ENCODE peak calls at places on chromosomes 6 and 20, in eight cellular contexts. One of them, this sample, is unnamed.

GRCh38 chr6:119255492-119255891 is 94.1 kb downstream of the MAN1A1 start:
- ATAC-seq in upper lobe of left lung: no peak
- ATAC-seq in upper lobe of right lung: no peak
- ATAC-seq in lower lobe of right lung: no peak
- ATAC-seq in heart left ventricle: no peak
- ATAC-seq in right cardiac atrium: no peak
- ATAC-seq in pancreas: no peak
- ATAC-seq in CD8-positive, alpha-beta T cell: no peak
- ATAC-seq in this sample: no peak

GRCh38 chr6:26183237-26183580 is 96.0 kb downstream of the HFE start:
- ATAC-seq in upper lobe of left lung: no peak
- ATAC-seq in upper lobe of right lung: no peak
- ATAC-seq in lower lobe of right lung: peak; percentile 47
- ATAC-seq in heart left ventricle: peak; percentile 33
- ATAC-seq in right cardiac atrium: peak; percentile 23
- ATAC-seq in pancreas: peak; percentile 57
- ATAC-seq in CD8-positive, alpha-beta T cell: peak; percentile 22
- ATAC-seq in this sample: peak; percentile 42

GRCh38 chr20:1567392-1568165 is 10.1 kb upstream of the SIRPD start:
- ATAC-seq in upper lobe of left lung: no peak
- ATAC-seq in upper lobe of right lung: no peak
- ATAC-seq in lower lobe of right lung: no peak
- ATAC-seq in heart left ventricle: no peak
- ATAC-seq in right cardiac atrium: no peak
- ATAC-seq in pancreas: no peak
- ATAC-seq in CD8-positive, alpha-beta T cell: no peak
- ATAC-seq in this sample: no peak

GRCh38 chr6:158337332-158337731 is 25.1 kb downstream of the TULP4 start:
- ATAC-seq in upper lobe of left lung: no peak
- ATAC-seq in upper lobe of right lung: no peak
- ATAC-seq in lower lobe of right lung: no peak
- ATAC-seq in heart left ventricle: no peak
- ATAC-seq in right cardiac atrium: no peak
- ATAC-seq in pancreas: peak; percentile 75
- ATAC-seq in CD8-positive, alpha-beta T cell: no peak
- ATAC-seq in this sample: no peak

GRCh38 chr6:70119218-70119835 is 183.6 kb downstream of the COL9A1 start:
- ATAC-seq in upper lobe of left lung: no peak
- ATAC-seq in upper lobe of right lung: no peak
- ATAC-seq in lower lobe of right lung: peak; percentile 31
- ATAC-seq in heart left ventricle: no peak
- ATAC-seq in right cardiac atrium: no peak
- ATAC-seq in pancreas: peak; percentile 86
- ATAC-seq in CD8-positive, alpha-beta T cell: no peak
- ATAC-seq in this sample: no peak

GRCh38 chr20:49899551-49900383 is 15.6 kb downstream of the SPATA2 start:
- ATAC-seq in upper lobe of left lung: no peak
- ATAC-seq in upper lobe of right lung: no peak
- ATAC-seq in lower lobe of right lung: no peak
- ATAC-seq in heart left ventricle: no peak
- ATAC-seq in right cardiac atrium: no peak
- ATAC-seq in pancreas: no peak
- ATAC-seq in CD8-positive, alpha-beta T cell: no peak
- ATAC-seq in this sample: no peak

GRCh38 chr6:154686162-154686561 is 47.1 kb upstream of the SCAF8 start:
- ATAC-seq in upper lobe of left lung: no peak
- ATAC-seq in upper lobe of right lung: no peak
- ATAC-seq in lower lobe of right lung: no peak
- ATAC-seq in heart left ventricle: no peak
- ATAC-seq in right cardiac atrium: no peak
- ATAC-seq in pancreas: no peak
- ATAC-seq in CD8-positive, alpha-beta T cell: no peak
- ATAC-seq in this sample: no peak

GRCh38 chr20:22698443-22698842 is 114.1 kb upstream of the FOXA2 start:
- ATAC-seq in upper lobe of left lung: no peak
- ATAC-seq in upper lobe of right lung: no peak
- ATAC-seq in lower lobe of right lung: no peak
- ATAC-seq in heart left ventricle: no peak
- ATAC-seq in right cardiac atrium: no peak
- ATAC-seq in pancreas: no peak
- ATAC-seq in CD8-positive, alpha-beta T cell: no peak
- ATAC-seq in this sample: no peak

GRCh38 chr6:130105996-130106704 is 87.8 kb downstream of the L3MBTL3 start:
- ATAC-seq in upper lobe of left lung: no peak
- ATAC-seq in upper lobe of right lung: no peak
- ATAC-seq in lower lobe of right lung: no peak
- ATAC-seq in heart left ventricle: no peak
- ATAC-seq in right cardiac atrium: no peak
- ATAC-seq in pancreas: no peak
- ATAC-seq in CD8-positive, alpha-beta T cell: no peak
- ATAC-seq in this sample: no peak

GRCh38 chr6:128657181-128657580 is 136.8 kb upstream of the PTPRK start:
- ATAC-seq in upper lobe of left lung: no peak
- ATAC-seq in upper lobe of right lung: no peak
- ATAC-seq in lower lobe of right lung: no peak
- ATAC-seq in heart left ventricle: no peak
- ATAC-seq in right cardiac atrium: no peak
- ATAC-seq in pancreas: no peak
- ATAC-seq in CD8-positive, alpha-beta T cell: no peak
- ATAC-seq in this sample: no peak

GRCh38 chr20:48614593-48615274 is 213.1 kb downstream of the PREX1 start:
- ATAC-seq in upper lobe of left lung: no peak
- ATAC-seq in upper lobe of right lung: no peak
- ATAC-seq in lower lobe of right lung: no peak
- ATAC-seq in heart left ventricle: no peak
- ATAC-seq in right cardiac atrium: no peak
- ATAC-seq in pancreas: no peak
- ATAC-seq in CD8-positive, alpha-beta T cell: no peak
- ATAC-seq in this sample: no peak

GRCh38 chr6:31120151-31120915 is at the start of gene CDSN:
- ATAC-seq in upper lobe of left lung: no peak
- ATAC-seq in upper lobe of right lung: no peak
- ATAC-seq in lower lobe of right lung: no peak
- ATAC-seq in heart left ventricle: no peak
- ATAC-seq in right cardiac atrium: no peak
- ATAC-seq in pancreas: no peak
- ATAC-seq in CD8-positive, alpha-beta T cell: no peak
- ATAC-seq in this sample: no peak

GRCh38 chr6:21166754-21167153 is 426.8 kb upstream of the SOX4 start:
- ATAC-seq in upper lobe of left lung: no peak
- ATAC-seq in upper lobe of right lung: no peak
- ATAC-seq in lower lobe of right lung: no peak
- ATAC-seq in heart left ventricle: peak; percentile 28
- ATAC-seq in right cardiac atrium: peak; percentile 89
- ATAC-seq in pancreas: no peak
- ATAC-seq in CD8-positive, alpha-beta T cell: no peak
- ATAC-seq in this sample: no peak

GRCh38 chr20:2800590-2801458 is at the start of gene CPXM1:
- ATAC-seq in upper lobe of left lung: no peak
- ATAC-seq in upper lobe of right lung: peak; percentile 4
- ATAC-seq in lower lobe of right lung: no peak
- ATAC-seq in heart left ventricle: no peak
- ATAC-seq in right cardiac atrium: peak; percentile 32
- ATAC-seq in pancreas: peak; percentile 37
- ATAC-seq in CD8-positive, alpha-beta T cell: peak; percentile 31
- ATAC-seq in this sample: no peak

GRCh38 chr6:146876271-146877151 is 277.7 kb downstream of the ADGB start:
- ATAC-seq in upper lobe of left lung: no peak
- ATAC-seq in upper lobe of right lung: peak; percentile 72
- ATAC-seq in lower lobe of right lung: peak; percentile 65
- ATAC-seq in heart left ventricle: no peak
- ATAC-seq in right cardiac atrium: no peak
- ATAC-seq in pancreas: peak; percentile 44
- ATAC-seq in CD8-positive, alpha-beta T cell: no peak
- ATAC-seq in this sample: no peak

GRCh38 chr20:36093804-36094145 is 60.8 kb upstream of the EPB41L1 start:
- ATAC-seq in upper lobe of left lung: peak; percentile 52
- ATAC-seq in upper lobe of right lung: peak; percentile 25
- ATAC-seq in lower lobe of right lung: peak; percentile 37
- ATAC-seq in heart left ventricle: peak; percentile 6
- ATAC-seq in right cardiac atrium: no peak
- ATAC-seq in pancreas: peak; percentile 38
- ATAC-seq in CD8-positive, alpha-beta T cell: peak; percentile 22
- ATAC-seq in this sample: no peak

GRCh38 chr6:92433911-92434310 is 985.4 kb downstream of the EPHA7 start:
- ATAC-seq in upper lobe of left lung: no peak
- ATAC-seq in upper lobe of right lung: no peak
- ATAC-seq in lower lobe of right lung: no peak
- ATAC-seq in heart left ventricle: no peak
- ATAC-seq in right cardiac atrium: no peak
- ATAC-seq in pancreas: no peak
- ATAC-seq in CD8-positive, alpha-beta T cell: no peak
- ATAC-seq in this sample: no peak

GRCh38 chr20:38926142-38926933 is at the start of gene FAM83D:
- ATAC-seq in upper lobe of left lung: peak; percentile 96
- ATAC-seq in upper lobe of right lung: peak; percentile 98
- ATAC-seq in lower lobe of right lung: peak; percentile 99
- ATAC-seq in heart left ventricle: peak; percentile 98
- ATAC-seq in right cardiac atrium: peak; percentile 97
- ATAC-seq in pancreas: peak; percentile 99
- ATAC-seq in CD8-positive, alpha-beta T cell: peak; percentile 93
- ATAC-seq in this sample: peak; percentile 96

GRCh38 chr20:61230-61629 is 26.2 kb upstream of the DEFB125 start:
- ATAC-seq in upper lobe of left lung: peak; percentile 55
- ATAC-seq in upper lobe of right lung: peak; percentile 37
- ATAC-seq in lower lobe of right lung: peak; percentile 28
- ATAC-seq in heart left ventricle: peak; percentile 20
- ATAC-seq in right cardiac atrium: peak; percentile 31
- ATAC-seq in pancreas: no peak
- ATAC-seq in CD8-positive, alpha-beta T cell: no peak
- ATAC-seq in this sample: no peak

GRCh38 chr6:156988276-156989158 is 211.3 kb downstream of the ARID1B start:
- ATAC-seq in upper lobe of left lung: no peak
- ATAC-seq in upper lobe of right lung: no peak
- ATAC-seq in lower lobe of right lung: no peak
- ATAC-seq in heart left ventricle: no peak
- ATAC-seq in right cardiac atrium: no peak
- ATAC-seq in pancreas: peak; percentile 24
- ATAC-seq in CD8-positive, alpha-beta T cell: no peak
- ATAC-seq in this sample: no peak
- H3K4me3 ChIP-seq in upper lobe of left lung: no peak overlapping the region
- H3K4me3 ChIP-seq in upper lobe of right lung: no peak overlapping the region
- H3K4me3 ChIP-seq in lower lobe of right lung: no peak overlapping the region
- H3K4me3 ChIP-seq in heart left ventricle: no peak overlapping the region
- H3K4me3 ChIP-seq in right cardiac atrium: no peak overlapping the region
- H3K4me3 ChIP-seq in pancreas: no peak overlapping the region
- H3K4me3 ChIP-seq in CD8-positive, alpha-beta T cell: no peak overlapping the region
- H3K4me3 ChIP-seq in this sample: no peak overlapping the region

DNA sequence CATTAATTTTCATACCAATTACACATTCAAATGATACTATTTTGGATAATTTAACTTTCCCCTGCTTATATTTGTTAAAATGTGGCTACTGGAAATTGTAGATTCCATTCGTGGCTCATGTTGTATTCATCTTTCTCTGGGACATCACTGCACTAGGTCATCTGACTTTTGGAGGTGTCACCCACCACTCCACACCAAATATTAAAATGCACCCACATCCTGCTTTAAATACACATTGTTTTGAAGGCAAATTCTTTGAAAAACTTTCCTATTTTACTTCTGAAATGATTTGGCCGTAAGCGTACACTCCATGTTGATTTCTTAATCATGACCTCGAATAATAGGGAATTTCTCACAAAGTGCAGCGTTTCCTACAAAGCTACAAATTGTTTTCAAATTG is 8.7 kb upstream of the RBM38 start:
- ATAC-seq in upper lobe of left lung: no peak
- ATAC-seq in upper lobe of right lung: no peak
- ATAC-seq in lower lobe of right lung: no peak
- ATAC-seq in heart left ventricle: no peak
- ATAC-seq in right cardiac atrium: no peak
- ATAC-seq in pancreas: no peak
- ATAC-seq in CD8-positive, alpha-beta T cell: no peak
- ATAC-seq in this sample: no peak
- H3K4me3 ChIP-seq in upper lobe of left lung: no peak overlapping the region
- H3K4me3 ChIP-seq in upper lobe of right lung: no peak overlapping the region
- H3K4me3 ChIP-seq in lower lobe of right lung: no peak overlapping the region
- H3K4me3 ChIP-seq in heart left ventricle: no peak overlapping the region
- H3K4me3 ChIP-seq in right cardiac atrium: no peak overlapping the region
- H3K4me3 ChIP-seq in pancreas: no peak overlapping the region
- H3K4me3 ChIP-seq in CD8-positive, alpha-beta T cell: no peak overlapping the region
- H3K4me3 ChIP-seq in this sample: no peak overlapping the region

DNA sequence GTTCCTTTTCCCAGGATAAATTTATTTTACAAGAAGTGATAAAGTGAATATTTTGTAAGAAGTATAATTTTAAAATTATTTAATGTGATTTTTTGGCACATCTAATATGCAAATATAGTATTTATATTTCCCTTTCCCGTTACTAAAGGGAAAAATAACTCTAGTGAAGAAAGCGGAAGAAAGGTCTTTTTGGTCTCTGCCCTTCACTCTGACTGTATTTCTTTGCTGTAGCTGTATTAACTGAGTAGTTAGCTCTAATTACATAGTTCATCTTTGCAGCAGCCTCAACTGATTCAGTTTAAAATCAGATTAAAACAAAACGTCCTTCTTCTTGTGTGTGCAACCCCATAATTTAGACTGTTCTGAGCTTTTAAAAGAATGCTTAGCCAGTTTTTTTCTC is 57.4 kb upstream of the RNF144B start:
- ATAC-seq in upper lobe of left lung: no peak
- ATAC-seq in upper lobe of right lung: no peak
- ATAC-seq in lower lobe of right lung: peak; percentile 27
- ATAC-seq in heart left ventricle: no peak
- ATAC-seq in right cardiac atrium: no peak
- ATAC-seq in pancreas: no peak
- ATAC-seq in CD8-positive, alpha-beta T cell: no peak
- ATAC-seq in this sample: no peak
- H3K4me3 ChIP-seq in upper lobe of left lung: no peak overlapping the region
- H3K4me3 ChIP-seq in upper lobe of right lung: no peak overlapping the region
- H3K4me3 ChIP-seq in lower lobe of right lung: no peak overlapping the region
- H3K4me3 ChIP-seq in heart left ventricle: no peak overlapping the region
- H3K4me3 ChIP-seq in right cardiac atrium: no peak overlapping the region
- H3K4me3 ChIP-seq in pancreas: no peak overlapping the region
- H3K4me3 ChIP-seq in CD8-positive, alpha-beta T cell: no peak overlapping the region
- H3K4me3 ChIP-seq in this sample: no peak overlapping the region

GRCh38 chr6:47308223-47308567 is 1.5 kb downstream of the TNFRSF21 start:
- ATAC-seq in upper lobe of left lung: no peak
- ATAC-seq in upper lobe of right lung: no peak
- ATAC-seq in lower lobe of right lung: no peak
- ATAC-seq in heart left ventricle: no peak
- ATAC-seq in right cardiac atrium: no peak
- ATAC-seq in pancreas: no peak
- ATAC-seq in CD8-positive, alpha-beta T cell: no peak
- ATAC-seq in this sample: no peak
- H3K4me3 ChIP-seq in upper lobe of left lung: peak overlapping the region; percentile 81
- H3K4me3 ChIP-seq in upper lobe of right lung: peak overlapping the region; percentile 73
- H3K4me3 ChIP-seq in lower lobe of right lung: peak overlapping the region; percentile 66
- H3K4me3 ChIP-seq in heart left ventricle: peak overlapping the region; percentile 78
- H3K4me3 ChIP-seq in right cardiac atrium: peak overlapping the region; percentile 66
- H3K4me3 ChIP-seq in pancreas: peak overlapping the region; percentile 62
- H3K4me3 ChIP-seq in CD8-positive, alpha-beta T cell: no peak overlapping the region
- H3K4me3 ChIP-seq in this sample: peak overlapping the region; percentile 91

This sample was measured in gastroesophageal sphincter.